ENCODE peak calls at places on chromosomes 11 and 22, in nine cellular contexts. J is lower lobe of right lung, Y is heart left ventricle, S is fibroblast of lung, L is AG04450, A is suprapubic skin, I is endothelial cell of umbilical vein, N is right lobe of liver, C is brain microvascular endothelial cell. X is an unnamed sample.

GRCh38 chr11:34631737-34632104 is 10.8 kb downstream of the EHF start:
- DNase-seq in J (no peak), I (no peak), Y (no peak), C (no peak), S (no peak), N (peak; percentile 52), L (no peak), A (no peak), X (peak; percentile 52)

GRCh38 chr22:27146871-27147591 is 489.6 kb downstream of the MIAT start:
- DNase-seq in S (no peak), N (no peak), Y (no peak), J (no peak), C (no peak), A (no peak), L (no peak), I (no peak), X (no peak)

GRCh38 chr11:65981101-65981740 is 19.7 kb downstream of the SART1 start:
- DNase-seq in J (no peak), A (no peak), L (no peak), I (no peak), N (no peak), S (no peak), Y (no peak), C (no peak), X (no peak)

GRCh38 chr11:35012467-35013191 is 96.2 kb downstream of the PDHX start:
- DNase-seq in S (no peak), Y (no peak), N (no peak), A (no peak), C (no peak), L (no peak), I (no peak), J (no peak), X (no peak)

GRCh38 chr11:134024420-134025085 is 44.3 kb upstream of the JAM3 start:
- DNase-seq in Y (no peak), S (no peak), I (no peak), C (no peak), L (no peak), J (no peak), A (no peak), N (no peak), X (no peak)

GRCh38 chr11:19597876-19598275 is 114.8 kb upstream of the NAV2 start:
- DNase-seq in A (no peak), I (no peak), Y (no peak), N (no peak), J (no peak), L (no peak), S (peak; percentile 59), C (no peak), X (no peak)

GRCh38 chr22:42955087-42955630 is 59.8 kb downstream of the PACSIN2 start:
- DNase-seq in S (no peak), L (no peak), A (no peak), N (no peak), Y (no peak), I (no peak), C (no peak), J (no peak), X (no peak)

GRCh38 chr11:65645710-65646109 is 7.8 kb downstream of the SIPA1 start:
- DNase-seq in I (no peak), J (no peak), C (no peak), A (no peak), N (no peak), L (no peak), S (peak; percentile 27), Y (no peak), X (no peak)

GRCh38 chr11:128575174-128575955 is 12.0 kb downstream of the ETS1 start:
- DNase-seq in J (no peak), A (no peak), I (no peak), Y (no peak), S (peak; percentile 27), L (no peak), C (no peak), N (no peak), X (no peak)

GRCh38 chr11:128574576-128575011 is 12.8 kb downstream of the ETS1 start:
- DNase-seq in N (no peak), L (no peak), S (no peak), A (no peak), C (no peak), Y (no peak), J (no peak), I (peak; percentile 39), X (no peak)

GRCh38 chr11:128573674-128574073 is 13.7 kb downstream of the ETS1 start:
- DNase-seq in L (no peak), J (no peak), Y (no peak), S (no peak), I (no peak), N (no peak), A (no peak), C (no peak), X (no peak)

GRCh38 chr11:128575956-128576340 is 11.4 kb downstream of the ETS1 start:
- DNase-seq in I (peak; percentile 96), J (no peak), N (no peak), C (no peak), S (peak; percentile 83), Y (peak; percentile 68), L (no peak), A (no peak), X (no peak)

GRCh38 chr11:128572965-128573364 is 14.4 kb downstream of the ETS1 start:
- DNase-seq in C (no peak), A (no peak), N (no peak), I (no peak), L (no peak), J (no peak), S (no peak), Y (no peak), X (no peak)
- H3K27ac ChIP-seq in C (no peak overlapping the region), A (no peak overlapping the region), N (no peak overlapping the region), I (no peak overlapping the region), L (no peak overlapping the region), J (no peak overlapping the region), S (no peak overlapping the region), Y (no peak overlapping the region), X (no peak overlapping the region)

DNA sequence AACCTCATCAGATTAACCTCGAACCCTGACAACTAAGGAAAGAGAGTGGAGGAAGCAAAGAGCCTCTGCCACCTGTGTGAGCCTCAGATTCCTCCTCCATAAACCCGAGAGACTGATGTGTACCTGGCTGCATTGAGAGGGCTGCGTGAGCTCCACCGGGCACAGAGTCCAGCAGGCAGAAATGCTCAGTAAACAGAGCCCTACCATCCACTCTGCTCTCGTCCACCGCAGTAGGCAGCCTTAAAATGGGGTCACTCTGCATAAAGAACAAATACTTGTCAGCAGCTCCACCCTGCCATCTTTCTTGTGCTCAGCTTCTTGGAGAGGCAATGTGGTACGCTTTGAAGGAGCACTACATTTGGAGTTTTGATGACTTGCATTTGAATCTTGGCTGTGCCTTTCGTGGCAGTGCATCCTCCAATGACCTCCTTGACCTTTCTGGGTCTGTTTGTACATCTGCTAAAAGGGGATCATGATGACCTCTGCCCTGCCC is 43.0 kb upstream of the CD5 start:
- DNase-seq in N (no peak), L (no peak), J (no peak), S (no peak), C (no peak), Y (no peak), I (no peak), A (peak; percentile 26), X (no peak)
- H3K27ac ChIP-seq in N (no peak overlapping the region), L (no peak overlapping the region), J (no peak overlapping the region), S (no peak overlapping the region), C (no peak overlapping the region), Y (no peak overlapping the region), I (no peak overlapping the region), A (no peak overlapping the region), X (no peak overlapping the region)

GRCh38 chr22:37801946-37802309 is 5.8 kb upstream of the GCAT start:
- DNase-seq in A (no peak), I (no peak), J (no peak), C (no peak), S (no peak), N (no peak), Y (no peak), L (no peak), X (peak; percentile 59)

GRCh38 chr22:37803636-37804371 is 3.9 kb upstream of the GCAT start:
- DNase-seq in Y (no peak), S (no peak), L (no peak), C (no peak), N (no peak), J (no peak), A (no peak), I (no peak), X (no peak)

GRCh38 chr22:37804502-37804885 is 3.2 kb upstream of the GCAT start:
- DNase-seq in S (no peak), A (no peak), J (no peak), Y (no peak), C (no peak), N (no peak), L (no peak), I (no peak), X (peak; percentile 48)

GRCh38 chr22:37803195-37803635 is 4.5 kb upstream of the GCAT start:
- DNase-seq in L (no peak), Y (no peak), A (no peak), S (no peak), C (no peak), J (no peak), I (peak; percentile 20), N (no peak), X (no peak)

DNA sequence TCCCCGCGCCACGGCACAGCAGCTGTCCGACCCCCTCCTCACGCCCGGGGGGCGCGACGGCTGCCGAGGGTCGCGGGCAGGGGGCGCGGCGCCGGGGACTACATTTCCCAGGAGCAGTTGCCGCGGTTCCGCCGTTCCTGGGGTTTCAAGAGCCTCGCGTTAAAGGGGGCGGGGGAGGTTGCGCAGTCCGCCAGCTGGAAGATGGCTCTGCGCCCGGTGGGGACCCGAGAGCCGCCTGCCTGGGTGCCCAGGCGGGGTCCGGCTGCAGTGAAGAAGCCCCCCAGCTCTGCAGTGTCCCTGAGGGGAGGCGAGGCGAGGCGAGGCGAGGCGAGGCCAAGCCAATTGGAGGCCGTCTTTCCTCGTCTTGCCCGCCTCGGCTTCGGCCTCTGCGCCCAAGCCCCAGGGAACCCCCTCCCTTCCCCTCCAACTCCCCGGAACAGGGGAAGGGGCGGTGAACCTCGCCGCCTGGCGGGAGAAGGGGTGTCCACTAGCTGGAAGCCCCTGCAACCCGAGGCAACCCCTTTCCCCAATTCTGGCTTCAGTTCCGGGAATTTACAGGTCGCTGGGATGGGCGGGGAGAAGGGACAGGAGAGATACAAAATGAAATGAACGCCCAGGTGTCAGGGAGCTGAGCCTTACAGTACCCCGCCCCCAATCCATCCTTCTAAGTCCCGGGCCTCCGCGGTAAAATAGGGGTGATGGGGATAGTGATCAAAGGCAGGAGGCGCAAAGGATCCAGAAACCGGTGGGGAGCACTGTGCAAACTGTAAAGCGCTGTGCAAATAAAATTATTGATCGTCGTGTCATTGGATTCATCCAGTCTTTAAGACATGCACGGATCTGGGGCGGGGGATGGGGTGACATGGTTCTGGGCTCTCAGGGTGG is 5.2 kb upstream of the GCAT start:
- DNase-seq in A (no peak), L (no peak), Y (peak; percentile 78), S (peak; percentile 64), I (peak; percentile 51), N (peak; percentile 64), J (peak; percentile 75), C (no peak), X (peak; percentile 66)
- H3K27ac ChIP-seq in A (peak overlapping the region; percentile 68), L (no peak overlapping the region), Y (peak overlapping the region; percentile 54), S (no peak overlapping the region), I (no peak overlapping the region), N (peak overlapping the region; percentile 69), J (peak overlapping the region; percentile 72), C (no peak overlapping the region), X (peak overlapping the region; percentile 78)

DNA sequence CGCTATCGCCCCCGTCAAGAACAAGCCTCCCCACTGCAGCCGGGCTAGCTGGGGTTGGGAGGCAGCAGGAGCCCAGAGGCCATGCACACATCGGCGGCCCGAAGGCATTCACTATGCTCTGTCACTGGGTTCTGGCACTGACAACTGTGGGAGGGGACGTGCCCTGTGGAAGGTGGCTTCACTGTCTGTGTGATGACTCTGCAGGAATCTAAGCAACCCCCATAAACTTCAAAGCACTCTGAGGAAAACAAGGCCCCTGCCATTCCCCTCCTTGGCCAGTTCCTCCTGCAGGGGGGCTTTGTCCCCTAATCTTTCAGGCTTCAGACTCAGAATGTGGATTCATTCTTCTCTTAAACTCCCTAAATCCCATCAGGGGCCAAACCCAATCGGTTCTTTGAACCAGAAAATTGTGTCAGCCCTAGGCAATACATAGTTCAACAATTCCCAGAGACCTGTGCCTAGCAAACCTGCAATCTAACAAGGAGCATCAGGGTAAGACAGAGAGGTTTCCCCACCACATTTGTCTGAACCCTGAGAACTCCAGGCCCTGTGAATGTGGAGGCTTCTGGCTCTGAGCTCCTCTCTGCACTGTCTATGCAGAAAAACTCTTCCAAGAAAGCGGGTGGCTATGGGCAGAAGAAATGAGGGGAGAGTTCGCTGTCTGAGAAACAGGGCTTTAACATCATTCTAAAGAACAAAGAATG is 1477.2 kb downstream of the TBC1D22A start:
- DNase-seq in C (no peak), L (no peak), Y (no peak), S (no peak), J (no peak), I (no peak), N (no peak), A (no peak), X (no peak)
- H3K27ac ChIP-seq in C (no peak overlapping the region), L (no peak overlapping the region), Y (no peak overlapping the region), S (no peak overlapping the region), J (no peak overlapping the region), I (no peak overlapping the region), N (no peak overlapping the region), A (no peak overlapping the region), X (no peak overlapping the region)